ENCODE peak calls at places on chromosomes 7 and 10, in eight cellular contexts. I, Z, F, N, C, G, S and L are unnamed samples.

GRCh38 chr7:85018498-85018897 is 168.4 kb downstream of the SEMA3D start:
- DNase-seq in I (no peak), Z (no peak), F (no peak), N (no peak), C (no peak), G (no peak), S (no peak), L (no peak)

GRCh38 chr7:99651290-99651689 is 28.5 kb downstream of the CYP3A5 start:
- DNase-seq in I (no peak), Z (no peak), F (no peak), N (no peak), C (no peak), G (no peak), S (no peak), L (no peak)

GRCh38 chr10:86099542-86100334 is 266.9 kb downstream of the GRID1 start:
- DNase-seq in I (no peak), Z (no peak), F (no peak), N (no peak), C (no peak), G (no peak), S (no peak), L (no peak)

GRCh38 chr7:49389866-49390265 is 383.6 kb upstream of the VWC2 start:
- DNase-seq in I (no peak), Z (no peak), F (no peak), N (no peak), C (no peak), G (no peak), S (no peak), L (no peak)

GRCh38 chr10:44379907-44380306 is 5.0 kb downstream of the CXCL12 start:
- DNase-seq in I (no peak), Z (no peak), F (no peak), N (no peak), C (no peak), G (no peak), S (no peak), L (no peak)

GRCh38 chr7:126667742-126668366 is 584.9 kb downstream of the GRM8 start:
- DNase-seq in I (no peak), Z (no peak), F (no peak), N (no peak), C (no peak), G (no peak), S (no peak), L (no peak)

GRCh38 chr10:78516236-78516635 is 482.6 kb downstream of the RPS24 start:
- DNase-seq in I (no peak), Z (no peak), F (no peak), N (no peak), C (no peak), G (no peak), S (no peak), L (no peak)

GRCh38 chr7:28055161-28055544 is 125.4 kb downstream of the JAZF1 start:
- DNase-seq in I (no peak), Z (no peak), F (no peak), N (no peak), C (no peak), G (no peak), S (no peak), L (no peak)

GRCh38 chr10:75358835-75359421 is 42.6 kb downstream of the ZNF503 start:
- DNase-seq in I (no peak), Z (peak; percentile 50), F (no peak), N (no peak), C (no peak), G (no peak), S (peak; percentile 60), L (peak; percentile 44)

GRCh38 chr10:113985342-113985844 is 58.3 kb upstream of the ADRB1 start:
- DNase-seq in I (no peak), Z (no peak), F (no peak), N (no peak), C (no peak), G (no peak), S (no peak), L (no peak)

GRCh38 chr10:71083457-71083975 is 128.9 kb upstream of the UNC5B start:
- DNase-seq in I (no peak), Z (no peak), F (peak; percentile 3), N (no peak), C (no peak), G (no peak), S (no peak), L (no peak)

GRCh38 chr7:156549636-156550035 is 90.9 kb upstream of the RNF32 start:
- DNase-seq in I (no peak), Z (no peak), F (no peak), N (no peak), C (no peak), G (no peak), S (no peak), L (no peak)

GRCh38 chr10:46018453-46019169 is 11.8 kb downstream of the NCOA4 start:
- DNase-seq in I (no peak), Z (no peak), F (no peak), N (no peak), C (no peak), G (no peak), S (no peak), L (no peak)

GRCh38 chr7:125661006-125661405 is 731.4 kb upstream of the POT1 start:
- DNase-seq in I (no peak), Z (no peak), F (no peak), N (no peak), C (no peak), G (no peak), S (no peak), L (no peak)

GRCh38 chr10:13990392-13990805 is 340.3 kb downstream of the FRMD4A start:
- DNase-seq in I (no peak), Z (no peak), F (peak; percentile 61), N (no peak), C (no peak), G (no peak), S (no peak), L (no peak)

GRCh38 chr10:34187201-34187600 is 627.9 kb downstream of the PARD3 start:
- DNase-seq in I (no peak), Z (no peak), F (no peak), N (no peak), C (no peak), G (no peak), S (peak; percentile 43), L (no peak)

GRCh38 chr7:6277476-6277875 is 5.1 kb upstream of the CYTH3 start:
- DNase-seq in I (no peak), Z (no peak), F (no peak), N (no peak), C (no peak), G (no peak), S (no peak), L (no peak)

GRCh38 chr7:7653568-7654187 is 13.1 kb downstream of the UMAD1 start:
- DNase-seq in I (no peak), Z (peak; percentile 16), F (no peak), N (peak; percentile 75), C (no peak), G (no peak), S (no peak), L (no peak)

GRCh38 chr7:50329775-50330174 is 25.3 kb downstream of the IKZF1 start:
- DNase-seq in I (no peak), Z (no peak), F (no peak), N (peak; percentile 78), C (no peak), G (no peak), S (no peak), L (no peak)

GRCh38 chr7:51162724-51163329 is 153.8 kb downstream of the COBL start:
- DNase-seq in I (peak; percentile 23), Z (peak; percentile 91), F (no peak), N (peak; percentile 94), C (peak; percentile 58), G (peak; percentile 77), S (peak; percentile 48), L (peak; percentile 41)

GRCh38 chr7:151999337-152000090 is 26.0 kb upstream of the GALNT11 start:
- DNase-seq in I (no peak), Z (no peak), F (no peak), N (no peak), C (no peak), G (no peak), S (no peak), L (no peak)

GRCh38 chr10:50396491-50397311 is 145.4 kb upstream of the ASAH2 start:
- DNase-seq in I (no peak), Z (no peak), F (no peak), N (no peak), C (no peak), G (no peak), S (peak; percentile 36), L (no peak)

GRCh38 chr7:81789406-81790139 is 19.7 kb upstream of the HGF start:
- DNase-seq in I (no peak), Z (no peak), F (no peak), N (no peak), C (no peak), G (no peak), S (no peak), L (no peak)

GRCh38 chr10:50805981-50806622 is 66.4 kb downstream of the ASAH2B start:
- DNase-seq in I (no peak), Z (no peak), F (no peak), N (no peak), C (no peak), G (no peak), S (no peak), L (no peak)

GRCh38 chr7:43650457-43651052 is 67.6 kb downstream of the STK17A start:
- DNase-seq in I (no peak), Z (no peak), F (no peak), N (peak; percentile 55), C (no peak), G (no peak), S (no peak), L (no peak)

GRCh38 chr10:93080350-93081046 is 6.8 kb downstream of the CYP26A1 start:
- DNase-seq in I (peak; percentile 29), Z (peak; percentile 75), F (peak; percentile 50), N (peak; percentile 66), C (no peak), G (peak; percentile 36), S (no peak), L (no peak)

GRCh38 chr7:51346136-51346535 is 29.5 kb upstream of the COBL start:
- DNase-seq in I (no peak), Z (no peak), F (no peak), N (no peak), C (peak; percentile 38), G (no peak), S (no peak), L (no peak)

GRCh38 chr10:59894114-59894513 is 12.2 kb downstream of the CCDC6 start:
- DNase-seq in I (no peak), Z (no peak), F (peak; percentile 52), N (no peak), C (no peak), G (peak; percentile 67), S (peak; percentile 48), L (peak; percentile 61)

GRCh38 chr10:48779546-48780152 is 95.0 kb downstream of the WDFY4 start:
- DNase-seq in I (no peak), Z (no peak), F (no peak), N (no peak), C (no peak), G (no peak), S (no peak), L (no peak)

GRCh38 chr10:88012627-88013026 is 149.2 kb downstream of the PTEN start:
- DNase-seq in I (no peak), Z (no peak), F (no peak), N (no peak), C (no peak), G (no peak), S (no peak), L (no peak)

GRCh38 chr7:66281678-66282593 is 76.8 kb downstream of the TPST1 start:
- DNase-seq in I (no peak), Z (peak; percentile 27), F (peak; percentile 15), N (no peak), C (no peak), G (peak; percentile 9), S (peak; percentile 94), L (peak; percentile 88)

GRCh38 chr7:87528733-87529132 is 53.3 kb upstream of the ABCB4 start:
- DNase-seq in I (no peak), Z (no peak), F (no peak), N (no peak), C (no peak), G (no peak), S (no peak), L (no peak)

GRCh38 chr7:93374345-93374940 is 142.3 kb downstream of the VPS50 start:
- DNase-seq in I (no peak), Z (peak; percentile 57), F (no peak), N (peak; percentile 83), C (peak; percentile 2), G (no peak), S (peak; percentile 7), L (no peak)

GRCh38 chr10:103502849-103503660 is 9.6 kb downstream of the NEURL1 start:
- DNase-seq in I (no peak), Z (no peak), F (no peak), N (no peak), C (no peak), G (peak; percentile 55), S (no peak), L (no peak)